ENCODE peak calls at places on chromosomes 6 and 20, in eight cellular contexts. T, E, K, Y, Z, V, P and O are unnamed samples.

GRCh38 chr6:127343753-127344659 is 597 bp upstream of the ECHDC1 start:
- DNase-seq in Z (no peak), V (no peak), Y (peak; percentile 28), E (no peak), K (no peak), P (no peak), T (peak; percentile 14), O (no peak)

GRCh38 chr20:37519508-37520416 is 1.3 kb upstream of the NNAT start:
- DNase-seq in T (peak; percentile 33), V (no peak), Y (no peak), P (peak; percentile 35), K (no peak), Z (no peak), E (no peak), O (peak; percentile 13)

GRCh38 chr6:70700922-70701876 is 33.5 kb downstream of the SMAP1 start:
- DNase-seq in Z (peak; percentile 32), V (no peak), Y (no peak), T (no peak), E (peak; percentile 55), K (no peak), P (peak; percentile 71), O (no peak)

GRCh38 chr6:129866256-129866655 is 5.1 kb upstream of the TMEM244 start:
- DNase-seq in Y (no peak), E (no peak), P (no peak), Z (no peak), K (no peak), V (no peak), T (no peak), O (no peak)

GRCh38 chr6:80531676-80532619 is 425.5 kb downstream of the BCKDHB start:
- DNase-seq in T (no peak), Y (no peak), V (no peak), Z (no peak), E (no peak), K (no peak), P (no peak), O (no peak)

GRCh38 chr20:32109392-32110172 is at the start of gene TM9SF4:
- DNase-seq in T (peak; percentile 94), K (peak; percentile 89), Z (peak; percentile 95), E (peak; percentile 92), Y (peak; percentile 97), P (peak; percentile 93), V (peak; percentile 91), O (peak; percentile 93)

GRCh38 chr6:56055066-56055465 is 179.7 kb upstream of the BMP5 start:
- DNase-seq in T (no peak), Y (no peak), E (no peak), V (no peak), K (no peak), P (no peak), Z (no peak), O (no peak)

GRCh38 chr6:25834950-25835349 is 3.1 kb upstream of the SLC17A1 start:
- DNase-seq in T (no peak), V (no peak), Z (no peak), K (no peak), Y (no peak), P (no peak), E (no peak), O (no peak)

GRCh38 chr6:45625191-45625664 is 247.5 kb upstream of the SUPT3H start:
- DNase-seq in T (no peak), K (no peak), V (no peak), E (no peak), Z (no peak), Y (no peak), P (no peak), O (no peak)

GRCh38 chr20:49712918-49713778 is 530 bp downstream of the B4GALT5 start:
- DNase-seq in Y (peak; percentile 77), E (peak; percentile 87), T (peak; percentile 11), Z (peak; percentile 44), K (no peak), V (peak; percentile 22), P (peak; percentile 48), O (no peak)

GRCh38 chr6:152642578-152643375 is 5.6 kb upstream of the SYNE1 start:
- DNase-seq in Y (peak; percentile 69), T (peak; percentile 77), P (peak; percentile 63), V (peak; percentile 45), Z (peak; percentile 73), E (peak; percentile 84), K (peak; percentile 19), O (peak; percentile 48)

GRCh38 chr6:34460796-34461507 is 4.9 kb upstream of the PACSIN1 start:
- DNase-seq in E (no peak), T (no peak), P (no peak), Y (no peak), Z (no peak), V (no peak), K (no peak), O (no peak)

GRCh38 chr6:47288245-47289090 is 21.2 kb downstream of the TNFRSF21 start:
- DNase-seq in V (no peak), E (no peak), Y (no peak), Z (no peak), T (no peak), P (no peak), K (no peak), O (no peak)

GRCh38 chr6:90284745-90285481 is 11.7 kb downstream of the BACH2 start:
- DNase-seq in P (no peak), Y (no peak), E (no peak), K (no peak), V (no peak), T (no peak), Z (no peak), O (no peak)

GRCh38 chr6:138652824-138653223 is 120.7 kb upstream of the CCDC28A start:
- DNase-seq in T (no peak), P (no peak), V (no peak), E (no peak), Z (no peak), K (no peak), Y (no peak), O (no peak)

GRCh38 chr20:45017859-45018258 is 51.5 kb downstream of the STK4 start:
- DNase-seq in V (no peak), E (no peak), P (no peak), T (no peak), Z (no peak), Y (no peak), K (no peak), O (no peak)

GRCh38 chr6:35651244-35651643 is 37.5 kb downstream of the FKBP5 start:
- DNase-seq in V (no peak), P (no peak), K (no peak), Z (no peak), E (no peak), T (no peak), Y (no peak), O (no peak)

GRCh38 chr20:4225778-4226177 is 210.4 kb upstream of the RNF24 start:
- DNase-seq in Y (peak; percentile 41), Z (peak; percentile 58), P (peak; percentile 38), E (no peak), V (no peak), T (no peak), K (peak; percentile 72), O (no peak)

GRCh38 chr6:50713226-50713625 is at the start of gene TFAP2D:
- DNase-seq in Z (no peak), P (no peak), Y (no peak), V (no peak), T (no peak), K (no peak), E (no peak), O (no peak)

DNA sequence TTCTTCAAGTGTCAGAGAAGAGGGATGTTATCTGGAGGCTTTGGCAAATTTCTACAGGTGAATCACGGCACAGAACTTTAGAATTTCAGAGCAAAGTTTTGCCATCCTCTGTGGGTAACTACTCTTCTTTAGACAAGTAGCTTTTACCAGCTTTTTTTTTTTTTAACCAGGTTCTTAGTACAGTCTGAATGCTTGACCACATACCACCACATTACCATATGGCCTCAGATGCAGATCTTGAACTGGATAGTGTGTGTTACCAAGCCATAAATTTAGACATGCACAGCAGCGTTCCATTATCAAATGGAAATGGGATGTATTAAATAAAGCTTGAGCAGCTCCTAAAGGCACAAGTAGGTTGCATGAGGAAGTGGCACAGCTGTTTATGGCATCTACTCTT is 38.3 kb upstream of the PRSS16 start:
- DNase-seq in P (no peak), Z (no peak), V (no peak), E (no peak), K (no peak), T (no peak), Y (no peak), O (no peak)
- H3K27me3 ChIP-seq in P (peaks cover 75% of the 10 kb centered on the region), Z (no peaks in the 10 kb centered on the region), V (peaks cover 20% of the 10 kb centered on the region), E (peaks cover 39% of the 10 kb centered on the region), K (no peaks in the 10 kb centered on the region), T (peaks cover 47% of the 10 kb centered on the region), Y (no peaks in the 10 kb centered on the region), O (peaks cover 54% of the 10 kb centered on the region)

GRCh38 chr6:19870322-19870721 is 33.2 kb downstream of the ID4 start:
- DNase-seq in V (no peak), E (no peak), T (no peak), Z (no peak), Y (no peak), K (no peak), P (no peak), O (no peak)

GRCh38 chr6:19866900-19867627 is 29.9 kb downstream of the ID4 start:
- DNase-seq in Y (no peak), K (peak; percentile 23), V (no peak), P (no peak), E (no peak), Z (no peak), T (no peak), O (no peak)

GRCh38 chr6:19869464-19869863 is 32.3 kb downstream of the ID4 start:
- DNase-seq in T (no peak), V (no peak), Z (no peak), P (no peak), K (no peak), Y (no peak), E (no peak), O (no peak)

GRCh38 chr6:19876672-19877071 is 39.5 kb downstream of the ID4 start:
- DNase-seq in V (no peak), Z (no peak), Y (no peak), T (no peak), E (no peak), P (no peak), K (no peak), O (no peak)

DNA sequence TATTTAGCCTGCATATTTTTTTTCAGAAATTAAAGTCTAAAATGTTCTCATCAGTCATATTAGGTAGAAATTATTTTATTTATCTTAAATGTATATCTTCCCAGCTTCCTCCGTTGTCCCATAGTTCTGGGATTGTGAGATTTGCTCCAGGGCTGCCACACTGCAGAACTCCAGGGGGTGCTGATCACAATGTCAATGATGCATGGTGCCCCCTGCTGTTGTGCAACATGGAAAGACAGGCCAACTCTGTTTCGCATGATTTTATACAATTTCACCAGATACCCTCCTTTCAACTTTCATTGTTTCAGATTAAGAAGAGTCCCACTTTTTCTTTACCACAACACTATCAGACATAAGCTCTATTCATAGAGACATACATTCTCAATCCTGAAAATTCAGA is 35.9 kb downstream of the ID4 start:
- DNase-seq in Y (no peak), Z (no peak), E (no peak), K (no peak), P (no peak), V (no peak), T (no peak), O (no peak)
- TF ChIP-seq CTCF in Y (no peak), Z (no peak), E (no peak), K (peak; percentile 15), P (no peak), V (no peak), T (peak; percentile 17), O (no peak)

GRCh38 chr20:22459754-22460153 is 124.6 kb downstream of the FOXA2 start:
- DNase-seq in Z (no peak), V (no peak), K (no peak), P (no peak), Y (no peak), E (no peak), T (no peak), O (no peak)
- H3K27me3 ChIP-seq in Z (no peaks in the 10 kb centered on the region), V (no peaks in the 10 kb centered on the region), K (no peaks in the 10 kb centered on the region), P (peaks cover 13% of the 10 kb centered on the region), Y (peaks cover 23% of the 10 kb centered on the region), E (no peaks in the 10 kb centered on the region), T (peaks cover 58% of the 10 kb centered on the region), O (peaks cover 4% of the 10 kb centered on the region)

GRCh38 chr6:147285087-147285855 is 81.1 kb downstream of the STXBP5 start:
- DNase-seq in T (peak; percentile 50), K (no peak), V (no peak), Z (no peak), P (no peak), Y (peak; percentile 55), E (no peak), O (no peak)
- TF ChIP-seq CTCF in T (peak; percentile 47), K (peak; percentile 57), V (peak; percentile 59), Z (peak; percentile 73), P (peak; percentile 57), Y (peak; percentile 61), E (peak; percentile 55), O (peak; percentile 68)